ENCODE peak calls at places on chromosomes 7 and 10, in seven cellular contexts. One of them, this sample, is unnamed.

GRCh38 chr7:44384586-44385383 is 59.4 kb upstream of the CAMK2B start:
- DNase-seq in body of pancreas: no peak
- DNase-seq in psoas muscle: no peak
- DNase-seq in RWPE2: no peak
- DNase-seq in skeletal muscle cell: no peak
- DNase-seq in left lung: peak
- DNase-seq in GM12865: no peak
- DNase-seq in this sample: no peak

GRCh38 chr10:77892761-77893160 is 33.8 kb downstream of the DLG5 start:
- DNase-seq in skeletal muscle cell: no peak
- DNase-seq in body of pancreas: no peak
- DNase-seq in psoas muscle: no peak
- DNase-seq in RWPE2: no peak
- DNase-seq in GM12865: no peak
- DNase-seq in left lung: no peak
- DNase-seq in this sample: no peak

GRCh38 chr10:80280071-80280800 is 9.2 kb downstream of the MAT1A start:
- DNase-seq in RWPE2: no peak
- DNase-seq in left lung: no peak
- DNase-seq in psoas muscle: no peak
- DNase-seq in body of pancreas: no peak
- DNase-seq in skeletal muscle cell: no peak
- DNase-seq in GM12865: no peak
- DNase-seq in this sample: no peak

GRCh38 chr10:83983578-83984255 is 155.6 kb upstream of the GHITM start:
- DNase-seq in GM12865: peak
- DNase-seq in psoas muscle: no peak
- DNase-seq in body of pancreas: no peak
- DNase-seq in skeletal muscle cell: peak
- DNase-seq in RWPE2: peak
- DNase-seq in left lung: no peak
- DNase-seq in this sample: no peak

GRCh38 chr10:47057471-47057870 is 146.2 kb downstream of the PTPN20 start:
- DNase-seq in RWPE2: no peak
- DNase-seq in GM12865: no peak
- DNase-seq in skeletal muscle cell: no peak
- DNase-seq in left lung: no peak
- DNase-seq in body of pancreas: no peak
- DNase-seq in psoas muscle: no peak
- DNase-seq in this sample: no peak

GRCh38 chr7:2796358-2797352 is 47.5 kb downstream of the GNA12 start:
- DNase-seq in left lung: no peak
- DNase-seq in psoas muscle: peak
- DNase-seq in RWPE2: no peak
- DNase-seq in skeletal muscle cell: peak
- DNase-seq in body of pancreas: peak
- DNase-seq in GM12865: no peak
- DNase-seq in this sample: peak

GRCh38 chr7:79176859-79177477 is 276.5 kb downstream of the MAGI2 start:
- DNase-seq in body of pancreas: peak
- DNase-seq in RWPE2: no peak
- DNase-seq in left lung: no peak
- DNase-seq in psoas muscle: no peak
- DNase-seq in skeletal muscle cell: peak
- DNase-seq in GM12865: peak
- DNase-seq in this sample: no peak

GRCh38 chr7:17010637-17011300 is 129.0 kb upstream of the AGR3 start:
- DNase-seq in RWPE2: no peak
- DNase-seq in body of pancreas: no peak
- DNase-seq in psoas muscle: no peak
- DNase-seq in GM12865: peak
- DNase-seq in left lung: no peak
- DNase-seq in skeletal muscle cell: no peak
- DNase-seq in this sample: no peak

GRCh38 chr10:121592155-121592890 is 5.9 kb downstream of the FGFR2 start:
- DNase-seq in body of pancreas: no peak
- DNase-seq in GM12865: no peak
- DNase-seq in RWPE2: no peak
- DNase-seq in skeletal muscle cell: no peak
- DNase-seq in psoas muscle: no peak
- DNase-seq in left lung: no peak
- DNase-seq in this sample: no peak

GRCh38 chr7:101676062-101676461 is 47.0 kb upstream of the MYL10 start:
- DNase-seq in left lung: no peak
- DNase-seq in skeletal muscle cell: no peak
- DNase-seq in body of pancreas: no peak
- DNase-seq in GM12865: no peak
- DNase-seq in RWPE2: no peak
- DNase-seq in psoas muscle: no peak
- DNase-seq in this sample: no peak

GRCh38 chr7:116363637-116364432 is 135.7 kb upstream of the CAV2 start:
- DNase-seq in psoas muscle: no peak
- DNase-seq in left lung: no peak
- DNase-seq in body of pancreas: no peak
- DNase-seq in RWPE2: no peak
- DNase-seq in skeletal muscle cell: no peak
- DNase-seq in GM12865: no peak
- DNase-seq in this sample: no peak

GRCh38 chr7:112143567-112143966 is 62.6 kb downstream of the DOCK4 start:
- DNase-seq in body of pancreas: no peak
- DNase-seq in GM12865: no peak
- DNase-seq in psoas muscle: peak
- DNase-seq in RWPE2: no peak
- DNase-seq in left lung: no peak
- DNase-seq in skeletal muscle cell: peak
- DNase-seq in this sample: no peak

GRCh38 chr7:131544449-131545425 is 11.7 kb downstream of the PODXL start:
- DNase-seq in GM12865: peak
- DNase-seq in skeletal muscle cell: no peak
- DNase-seq in psoas muscle: no peak
- DNase-seq in left lung: no peak
- DNase-seq in body of pancreas: no peak
- DNase-seq in RWPE2: no peak
- DNase-seq in this sample: no peak

GRCh38 chr10:499991-500390 is 189.5 kb downstream of the DIP2C start:
- DNase-seq in body of pancreas: no peak
- DNase-seq in RWPE2: peak
- DNase-seq in skeletal muscle cell: no peak
- DNase-seq in psoas muscle: no peak
- DNase-seq in GM12865: no peak
- DNase-seq in left lung: no peak
- DNase-seq in this sample: peak

GRCh38 chr7:27992755-27993478 is 187.7 kb downstream of the JAZF1 start:
- DNase-seq in skeletal muscle cell: no peak
- DNase-seq in GM12865: no peak
- DNase-seq in left lung: no peak
- DNase-seq in RWPE2: no peak
- DNase-seq in body of pancreas: no peak
- DNase-seq in psoas muscle: no peak
- DNase-seq in this sample: peak

GRCh38 chr10:8043569-8044306 is 10.8 kb upstream of the GATA3 start:
- DNase-seq in skeletal muscle cell: no peak
- DNase-seq in body of pancreas: no peak
- DNase-seq in psoas muscle: peak
- DNase-seq in left lung: no peak
- DNase-seq in RWPE2: no peak
- DNase-seq in GM12865: no peak
- DNase-seq in this sample: no peak

GRCh38 chr10:42638821-42639270 is 476 bp upstream of the ZNF33B start:
- DNase-seq in body of pancreas: no peak
- DNase-seq in left lung: no peak
- DNase-seq in psoas muscle: no peak
- DNase-seq in skeletal muscle cell: no peak
- DNase-seq in GM12865: no peak
- DNase-seq in RWPE2: no peak
- DNase-seq in this sample: no peak

GRCh38 chr10:78475501-78475900 is 441.8 kb downstream of the RPS24 start:
- DNase-seq in psoas muscle: no peak
- DNase-seq in RWPE2: no peak
- DNase-seq in body of pancreas: no peak
- DNase-seq in left lung: no peak
- DNase-seq in skeletal muscle cell: no peak
- DNase-seq in GM12865: no peak
- DNase-seq in this sample: no peak

GRCh38 chr10:74081192-74081803 is 69.3 kb downstream of the AP3M1 start:
- DNase-seq in left lung: no peak
- DNase-seq in RWPE2: no peak
- DNase-seq in body of pancreas: peak
- DNase-seq in psoas muscle: no peak
- DNase-seq in GM12865: peak
- DNase-seq in skeletal muscle cell: no peak
- DNase-seq in this sample: peak

GRCh38 chr10:27225642-27226257 is 14.8 kb downstream of the ACBD5 start:
- DNase-seq in body of pancreas: no peak
- DNase-seq in RWPE2: no peak
- DNase-seq in psoas muscle: no peak
- DNase-seq in left lung: no peak
- DNase-seq in skeletal muscle cell: no peak
- DNase-seq in GM12865: no peak
- DNase-seq in this sample: no peak

GRCh38 chr7:99171731-99172130 is 27.8 kb upstream of the SMURF1 start:
- DNase-seq in body of pancreas: peak
- DNase-seq in left lung: no peak
- DNase-seq in RWPE2: no peak
- DNase-seq in psoas muscle: no peak
- DNase-seq in skeletal muscle cell: no peak
- DNase-seq in GM12865: no peak
- DNase-seq in this sample: no peak

GRCh38 chr7:148884049-148884298 is at the start of gene EZH2:
- DNase-seq in skeletal muscle cell: no peak
- DNase-seq in body of pancreas: no peak
- DNase-seq in psoas muscle: no peak
- DNase-seq in RWPE2: no peak
- DNase-seq in GM12865: no peak
- DNase-seq in left lung: no peak
- DNase-seq in this sample: no peak

GRCh38 chr7:4207011-4207410 is 475.1 kb upstream of the FOXK1 start:
- DNase-seq in RWPE2: no peak
- DNase-seq in skeletal muscle cell: no peak
- DNase-seq in left lung: peak
- DNase-seq in body of pancreas: no peak
- DNase-seq in GM12865: no peak
- DNase-seq in psoas muscle: no peak
- DNase-seq in this sample: no peak

GRCh38 chr10:73916761-73917470 is 6.0 kb downstream of the PLAU start:
- DNase-seq in body of pancreas: no peak
- DNase-seq in skeletal muscle cell: no peak
- DNase-seq in left lung: no peak
- DNase-seq in psoas muscle: no peak
- DNase-seq in RWPE2: no peak
- DNase-seq in GM12865: no peak
- DNase-seq in this sample: no peak

GRCh38 chr7:37942934-37943610 is 22.6 kb downstream of the EPDR1 start:
- DNase-seq in left lung: peak
- DNase-seq in psoas muscle: peak
- DNase-seq in skeletal muscle cell: peak
- DNase-seq in body of pancreas: peak
- DNase-seq in RWPE2: no peak
- DNase-seq in GM12865: peak
- DNase-seq in this sample: peak

GRCh38 chr10:103668351-103669242 is 175.1 kb downstream of the NEURL1 start:
- DNase-seq in skeletal muscle cell: no peak
- DNase-seq in body of pancreas: peak
- DNase-seq in left lung: peak
- DNase-seq in psoas muscle: peak
- DNase-seq in GM12865: no peak
- DNase-seq in RWPE2: no peak
- DNase-seq in this sample: no peak
- H3K4me3 ChIP-seq in skeletal muscle cell: peak
- H3K4me3 ChIP-seq in body of pancreas: no peak
- H3K4me3 ChIP-seq in left lung: peak
- H3K4me3 ChIP-seq in psoas muscle: peak
- H3K4me3 ChIP-seq in GM12865: no peak
- H3K4me3 ChIP-seq in RWPE2: no peak
- H3K4me3 ChIP-seq in this sample: no peak

GRCh38 chr10:11149499-11149898 is 131.8 kb downstream of the CELF2 start:
- DNase-seq in skeletal muscle cell: no peak
- DNase-seq in GM12865: no peak
- DNase-seq in left lung: no peak
- DNase-seq in RWPE2: no peak
- DNase-seq in body of pancreas: no peak
- DNase-seq in psoas muscle: no peak
- DNase-seq in this sample: no peak
- H3K4me3 ChIP-seq in skeletal muscle cell: no peak
- H3K4me3 ChIP-seq in GM12865: no peak
- H3K4me3 ChIP-seq in left lung: peak
- H3K4me3 ChIP-seq in RWPE2: no peak
- H3K4me3 ChIP-seq in body of pancreas: no peak
- H3K4me3 ChIP-seq in psoas muscle: no peak
- H3K4me3 ChIP-seq in this sample: no peak

DNA sequence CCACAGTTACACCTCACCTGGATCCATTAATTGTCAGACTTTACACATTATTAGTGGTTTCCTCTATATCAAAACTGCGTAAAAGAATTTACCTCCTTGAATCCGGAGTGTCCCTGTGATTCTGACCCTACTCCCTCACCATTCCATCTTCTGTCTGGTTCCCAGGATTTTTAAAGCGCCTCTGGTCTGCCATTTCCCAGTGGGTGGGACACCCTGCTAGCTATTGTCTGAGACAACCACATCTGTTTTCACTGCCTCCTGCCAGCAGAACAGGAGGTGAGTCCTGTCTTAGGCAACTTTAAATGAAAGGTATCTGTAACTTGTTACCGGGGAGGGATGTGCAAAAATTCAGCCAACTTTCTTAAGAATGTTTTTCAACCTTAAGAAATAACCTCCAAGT is 2.3 kb downstream of the MACROH2A2 start:
- DNase-seq in RWPE2: no peak
- DNase-seq in left lung: no peak
- DNase-seq in psoas muscle: no peak
- DNase-seq in body of pancreas: no peak
- DNase-seq in skeletal muscle cell: no peak
- DNase-seq in GM12865: no peak
- DNase-seq in this sample: no peak
- H3K4me3 ChIP-seq in RWPE2: no peak
- H3K4me3 ChIP-seq in left lung: no peak
- H3K4me3 ChIP-seq in psoas muscle: no peak
- H3K4me3 ChIP-seq in body of pancreas: no peak
- H3K4me3 ChIP-seq in skeletal muscle cell: no peak
- H3K4me3 ChIP-seq in GM12865: no peak
- H3K4me3 ChIP-seq in this sample: no peak

GRCh38 chr7:75638607-75639070 is 100.1 kb downstream of the HIP1 start:
- DNase-seq in body of pancreas: peak
- DNase-seq in left lung: peak
- DNase-seq in RWPE2: no peak
- DNase-seq in GM12865: no peak
- DNase-seq in psoas muscle: peak
- DNase-seq in skeletal muscle cell: no peak
- DNase-seq in this sample: no peak
- H3K4me3 ChIP-seq in body of pancreas: peak
- H3K4me3 ChIP-seq in left lung: peak
- H3K4me3 ChIP-seq in RWPE2: peak
- H3K4me3 ChIP-seq in GM12865: peak
- H3K4me3 ChIP-seq in psoas muscle: peak
- H3K4me3 ChIP-seq in skeletal muscle cell: peak
- H3K4me3 ChIP-seq in this sample: peak

DNA sequence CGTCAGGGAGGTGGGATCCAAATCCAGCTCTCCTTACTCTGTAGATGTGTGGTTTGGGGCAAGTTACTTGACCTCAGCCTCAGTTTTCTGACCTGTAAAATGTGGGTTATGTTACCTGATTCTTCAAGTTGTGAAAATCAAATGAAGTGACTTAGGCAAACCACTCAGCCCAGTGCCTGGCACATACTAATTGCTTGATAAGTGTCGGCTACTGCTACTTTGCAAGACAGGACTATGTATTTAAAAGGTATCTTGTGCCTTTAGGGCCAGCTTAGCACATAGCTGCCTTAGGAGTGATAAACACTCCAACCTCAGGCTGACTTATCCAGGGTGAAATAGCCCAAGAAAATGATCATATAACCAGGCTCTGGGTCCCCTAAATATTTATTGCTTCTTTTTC is 42.9 kb downstream of the GOLGA7B start:
- DNase-seq in left lung: no peak
- DNase-seq in RWPE2: no peak
- DNase-seq in psoas muscle: no peak
- DNase-seq in GM12865: no peak
- DNase-seq in skeletal muscle cell: no peak
- DNase-seq in body of pancreas: no peak
- DNase-seq in this sample: no peak
- H3K4me3 ChIP-seq in left lung: no peak
- H3K4me3 ChIP-seq in RWPE2: no peak
- H3K4me3 ChIP-seq in psoas muscle: no peak
- H3K4me3 ChIP-seq in GM12865: no peak
- H3K4me3 ChIP-seq in skeletal muscle cell: no peak
- H3K4me3 ChIP-seq in body of pancreas: no peak
- H3K4me3 ChIP-seq in this sample: no peak